ENCODE peak calls at places on chromosomes 1 and 21, in eight cellular contexts. One of them, this sample, is unnamed.

GRCh38 chr1:152398812-152399698 is 15.0 kb downstream of the CRNN start:
- DNase-seq in breast epithelium: no peak
- DNase-seq in adrenal gland: no peak
- DNase-seq in GM12891: no peak
- DNase-seq in spleen: no peak
- DNase-seq in gastrocnemius medialis: no peak
- DNase-seq in body of pancreas: peak
- DNase-seq in Peyer's patch: no peak
- DNase-seq in this sample: no peak

GRCh38 chr1:67960766-67961165 is 89.7 kb downstream of the DIRAS3 start:
- DNase-seq in spleen: no peak
- DNase-seq in Peyer's patch: no peak
- DNase-seq in gastrocnemius medialis: no peak
- DNase-seq in adrenal gland: no peak
- DNase-seq in breast epithelium: no peak
- DNase-seq in GM12891: no peak
- DNase-seq in body of pancreas: no peak
- DNase-seq in this sample: no peak

GRCh38 chr1:192170196-192170984 is 12.1 kb downstream of the RGS18 start:
- DNase-seq in spleen: no peak
- DNase-seq in breast epithelium: no peak
- DNase-seq in Peyer's patch: no peak
- DNase-seq in gastrocnemius medialis: no peak
- DNase-seq in GM12891: no peak
- DNase-seq in body of pancreas: no peak
- DNase-seq in adrenal gland: no peak
- DNase-seq in this sample: no peak

GRCh38 chr1:82225407-82226197 is 424.9 kb downstream of the ADGRL2 start:
- DNase-seq in breast epithelium: no peak
- DNase-seq in Peyer's patch: no peak
- DNase-seq in spleen: no peak
- DNase-seq in GM12891: no peak
- DNase-seq in body of pancreas: no peak
- DNase-seq in adrenal gland: no peak
- DNase-seq in gastrocnemius medialis: no peak
- DNase-seq in this sample: no peak

GRCh38 chr1:152007047-152007446 is 13.4 kb upstream of the S100A10 start:
- DNase-seq in breast epithelium: no peak
- DNase-seq in Peyer's patch: no peak
- DNase-seq in spleen: no peak
- DNase-seq in body of pancreas: no peak
- DNase-seq in adrenal gland: no peak
- DNase-seq in GM12891: no peak
- DNase-seq in gastrocnemius medialis: no peak
- DNase-seq in this sample: no peak

GRCh38 chr1:227795732-227796131 is 19.7 kb upstream of the PRSS38 start:
- DNase-seq in Peyer's patch: no peak
- DNase-seq in body of pancreas: no peak
- DNase-seq in gastrocnemius medialis: no peak
- DNase-seq in breast epithelium: no peak
- DNase-seq in GM12891: no peak
- DNase-seq in adrenal gland: no peak
- DNase-seq in spleen: no peak
- DNase-seq in this sample: no peak

GRCh38 chr1:221279146-221279545 is 399.9 kb downstream of the HLX start:
- DNase-seq in gastrocnemius medialis: no peak
- DNase-seq in spleen: no peak
- DNase-seq in body of pancreas: no peak
- DNase-seq in Peyer's patch: no peak
- DNase-seq in breast epithelium: no peak
- DNase-seq in adrenal gland: no peak
- DNase-seq in GM12891: no peak
- DNase-seq in this sample: no peak

GRCh38 chr1:197807739-197808453 is 32.6 kb upstream of the DENND1B start:
- DNase-seq in adrenal gland: no peak
- DNase-seq in Peyer's patch: no peak
- DNase-seq in gastrocnemius medialis: no peak
- DNase-seq in body of pancreas: no peak
- DNase-seq in GM12891: no peak
- DNase-seq in breast epithelium: no peak
- DNase-seq in spleen: no peak
- DNase-seq in this sample: no peak

GRCh38 chr1:169484683-169485426 is 889 bp downstream of the SLC19A2 start:
- DNase-seq in spleen: no peak
- DNase-seq in gastrocnemius medialis: peak
- DNase-seq in body of pancreas: peak
- DNase-seq in adrenal gland: peak
- DNase-seq in breast epithelium: peak
- DNase-seq in Peyer's patch: peak
- DNase-seq in GM12891: no peak
- DNase-seq in this sample: no peak

GRCh38 chr1:110282395-110282794 is 56.8 kb upstream of the RBM15 start:
- DNase-seq in spleen: no peak
- DNase-seq in GM12891: no peak
- DNase-seq in body of pancreas: no peak
- DNase-seq in breast epithelium: no peak
- DNase-seq in gastrocnemius medialis: peak
- DNase-seq in adrenal gland: no peak
- DNase-seq in Peyer's patch: no peak
- DNase-seq in this sample: no peak

GRCh38 chr1:182725264-182725965 is 41.0 kb upstream of the RGS8 start:
- DNase-seq in adrenal gland: no peak
- DNase-seq in spleen: no peak
- DNase-seq in gastrocnemius medialis: no peak
- DNase-seq in Peyer's patch: no peak
- DNase-seq in body of pancreas: no peak
- DNase-seq in GM12891: no peak
- DNase-seq in breast epithelium: no peak
- DNase-seq in this sample: no peak

DNA sequence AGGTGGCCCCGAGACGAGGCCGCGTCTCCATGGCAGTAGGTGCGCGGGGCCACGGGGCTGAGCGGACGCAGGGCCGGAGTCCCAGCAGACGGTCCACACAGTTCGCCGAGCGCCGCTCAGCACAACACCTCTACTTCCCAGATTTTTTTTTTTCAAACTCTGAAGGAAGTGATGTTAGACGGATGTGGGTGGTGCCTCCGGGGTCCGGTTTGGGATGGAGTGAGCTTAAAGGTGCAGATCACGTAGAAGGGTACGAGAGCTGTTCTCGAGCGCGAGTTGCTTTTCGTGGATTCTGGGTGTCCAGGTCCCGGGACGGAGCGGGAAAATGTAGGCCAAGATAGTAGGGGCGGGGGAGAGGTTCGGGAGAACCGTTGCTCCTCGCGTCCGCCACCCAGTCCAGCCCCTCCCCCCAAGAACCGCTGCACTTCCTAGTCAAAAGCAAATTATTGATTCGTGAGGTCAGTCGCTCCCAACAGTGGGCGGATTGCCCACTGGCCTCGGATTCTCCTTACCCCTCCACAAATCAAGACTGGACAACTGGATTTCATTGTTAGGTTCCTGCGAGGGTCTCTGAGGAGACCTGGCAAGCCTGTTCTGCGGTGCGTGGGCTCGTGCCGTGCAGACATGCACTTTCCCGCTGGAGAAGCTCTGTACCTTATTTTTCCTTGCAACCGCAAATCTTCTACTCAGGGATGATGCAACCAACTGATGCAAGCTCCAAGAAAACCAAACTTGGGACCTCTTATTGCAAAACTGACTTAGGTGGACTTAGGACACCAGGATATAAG is at the start of gene TXNDC12:
- DNase-seq in adrenal gland: peak
- DNase-seq in Peyer's patch: peak
- DNase-seq in gastrocnemius medialis: peak
- DNase-seq in body of pancreas: peak
- DNase-seq in breast epithelium: peak
- DNase-seq in GM12891: peak
- DNase-seq in spleen: peak
- DNase-seq in this sample: peak
- TF ChIP-seq POLR2A in adrenal gland: peak
- TF ChIP-seq POLR2A in Peyer's patch: peak
- TF ChIP-seq POLR2A in gastrocnemius medialis: peak
- TF ChIP-seq POLR2A in body of pancreas: peak
- TF ChIP-seq POLR2A in breast epithelium: peak
- TF ChIP-seq POLR2A in GM12891: peak
- TF ChIP-seq POLR2A in spleen: no peak
- TF ChIP-seq POLR2A in this sample: peak

GRCh38 chr21:37365657-37366487 is 701 bp upstream of the DYRK1A start:
- DNase-seq in gastrocnemius medialis: peak
- DNase-seq in breast epithelium: peak
- DNase-seq in spleen: peak
- DNase-seq in GM12891: no peak
- DNase-seq in body of pancreas: peak
- DNase-seq in adrenal gland: peak
- DNase-seq in Peyer's patch: peak
- DNase-seq in this sample: no peak
- TF ChIP-seq POLR2A in gastrocnemius medialis: peak
- TF ChIP-seq POLR2A in breast epithelium: peak
- TF ChIP-seq POLR2A in spleen: no peak
- TF ChIP-seq POLR2A in GM12891: peak
- TF ChIP-seq POLR2A in body of pancreas: peak
- TF ChIP-seq POLR2A in adrenal gland: peak
- TF ChIP-seq POLR2A in Peyer's patch: peak
- TF ChIP-seq POLR2A in this sample: no peak

GRCh38 chr1:225842074-225842473 is 32.1 kb downstream of the EPHX1 start:
- DNase-seq in breast epithelium: no peak
- DNase-seq in adrenal gland: no peak
- DNase-seq in body of pancreas: no peak
- DNase-seq in Peyer's patch: no peak
- DNase-seq in GM12891: no peak
- DNase-seq in gastrocnemius medialis: no peak
- DNase-seq in spleen: peak
- DNase-seq in this sample: no peak
- TF ChIP-seq POLR2A in breast epithelium: no peak
- TF ChIP-seq POLR2A in adrenal gland: no peak
- TF ChIP-seq POLR2A in body of pancreas: no peak
- TF ChIP-seq POLR2A in Peyer's patch: no peak
- TF ChIP-seq POLR2A in GM12891: no peak
- TF ChIP-seq POLR2A in gastrocnemius medialis: no peak
- TF ChIP-seq POLR2A in spleen: no peak
- TF ChIP-seq POLR2A in this sample: no peak

GRCh38 chr1:1677718-1678580 is 14.6 kb downstream of the SLC35E2B start:
- DNase-seq in GM12891: peak
- DNase-seq in Peyer's patch: peak
- DNase-seq in breast epithelium: peak
- DNase-seq in spleen: peak
- DNase-seq in body of pancreas: no peak
- DNase-seq in gastrocnemius medialis: no peak
- DNase-seq in adrenal gland: no peak
- DNase-seq in this sample: no peak
- TF ChIP-seq POLR2A in GM12891: peak
- TF ChIP-seq POLR2A in Peyer's patch: no peak
- TF ChIP-seq POLR2A in breast epithelium: no peak
- TF ChIP-seq POLR2A in spleen: no peak
- TF ChIP-seq POLR2A in body of pancreas: no peak
- TF ChIP-seq POLR2A in gastrocnemius medialis: no peak
- TF ChIP-seq POLR2A in adrenal gland: no peak
- TF ChIP-seq POLR2A in this sample: no peak

DNA sequence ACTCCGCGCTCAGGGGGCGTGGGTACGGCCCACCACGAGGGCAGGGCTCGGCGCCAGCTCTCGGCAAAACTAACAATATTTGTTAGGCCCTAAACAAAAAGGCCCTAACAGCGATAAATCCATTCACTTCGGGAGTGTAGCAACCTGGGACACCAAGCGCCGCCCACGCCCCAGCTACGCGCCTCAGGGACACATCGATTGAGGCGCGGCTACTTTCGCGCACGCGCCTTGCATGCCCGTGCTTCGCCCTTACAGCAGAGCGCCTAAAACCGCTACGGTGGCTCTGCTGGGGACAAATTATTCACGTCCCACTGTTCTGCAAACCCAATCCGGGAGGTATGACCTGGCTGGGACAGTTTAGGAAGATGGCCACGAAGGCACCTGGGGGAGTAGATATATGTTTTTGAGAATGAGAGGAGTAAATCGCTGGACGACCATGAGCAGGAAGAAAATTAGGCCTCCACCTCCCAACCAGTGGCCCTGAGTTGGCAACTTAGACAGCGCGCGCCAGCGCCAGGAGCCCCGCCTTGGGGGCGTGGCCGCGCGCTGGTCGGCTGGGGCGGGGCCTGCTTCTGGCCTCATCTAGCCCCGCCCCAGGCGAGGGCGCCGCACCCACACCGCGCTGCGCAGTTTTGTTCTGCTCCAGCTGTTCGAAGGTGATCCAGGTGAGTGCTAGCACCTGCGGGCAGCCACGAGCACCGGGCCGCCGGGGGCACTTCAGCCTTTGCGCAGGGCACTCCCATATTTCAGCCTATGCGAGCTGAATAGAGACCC is at the start of gene MGST3:
- DNase-seq in adrenal gland: peak
- DNase-seq in spleen: peak
- DNase-seq in Peyer's patch: peak
- DNase-seq in body of pancreas: peak
- DNase-seq in gastrocnemius medialis: peak
- DNase-seq in breast epithelium: peak
- DNase-seq in GM12891: peak
- DNase-seq in this sample: peak
- TF ChIP-seq POLR2A in adrenal gland: peak
- TF ChIP-seq POLR2A in spleen: no peak
- TF ChIP-seq POLR2A in Peyer's patch: peak
- TF ChIP-seq POLR2A in body of pancreas: peak
- TF ChIP-seq POLR2A in gastrocnemius medialis: peak
- TF ChIP-seq POLR2A in breast epithelium: peak
- TF ChIP-seq POLR2A in GM12891: peak
- TF ChIP-seq POLR2A in this sample: peak

This sample was measured in esophagus squamous epithelium.